ENCODE peak calls at places on chromosome 9, in ten cellular contexts. K, I, X, C, Y, S, G, E, N and R are unnamed samples.

GRCh38 chr9:124522121-124523098 is 15.2 kb upstream of the NR5A1 start:
- DNase-seq in K (no peak), I (peak), X (no peak), C (no peak), Y (no peak), S (no peak), G (no peak), E (no peak), N (no peak), R (no peak)

GRCh38 chr9:76107487-76107886 is 217.0 kb downstream of the PCSK5 start:
- DNase-seq in K (no peak), I (peak), X (no peak), C (peak), Y (no peak), S (no peak), G (no peak), E (peak), N (no peak), R (no peak)

GRCh38 chr9:37984672-37985611 is 81.0 kb upstream of the SLC25A51 start:
- DNase-seq in K (no peak), I (no peak), X (no peak), C (peak), Y (no peak), S (peak), G (no peak), E (no peak), N (peak), R (no peak)

GRCh38 chr9:93677061-93677571 is 100.7 kb downstream of the PHF2 start:
- DNase-seq in K (peak), I (no peak), X (no peak), C (no peak), Y (no peak), S (peak), G (no peak), E (no peak), N (no peak), R (no peak)

GRCh38 chr9:113742878-113743277 is 133.2 kb upstream of the ZNF618 start:
- DNase-seq in K (no peak), I (no peak), X (no peak), C (no peak), Y (no peak), S (no peak), G (no peak), E (no peak), N (no peak), R (no peak)

GRCh38 chr9:131666029-131666428 is 73.8 kb downstream of the RAPGEF1 start:
- DNase-seq in K (no peak), I (no peak), X (no peak), C (peak), Y (no peak), S (no peak), G (no peak), E (no peak), N (no peak), R (no peak)

GRCh38 chr9:76866689-76867088 is 39.2 kb downstream of the PRUNE2 start:
- DNase-seq in K (no peak), I (no peak), X (no peak), C (peak), Y (no peak), S (no peak), G (no peak), E (peak), N (no peak), R (peak)

GRCh38 chr9:76638001-76638400 is 126.2 kb upstream of the PCA3 start:
- DNase-seq in K (no peak), I (no peak), X (no peak), C (no peak), Y (no peak), S (no peak), G (no peak), E (no peak), N (no peak), R (no peak)

GRCh38 chr9:6645153-6646027 is at the start of gene GLDC:
- DNase-seq in K (peak), I (no peak), X (no peak), C (peak), Y (peak), S (peak), G (no peak), E (no peak), N (peak), R (no peak)

GRCh38 chr9:78775211-78775610 is 478.3 kb downstream of the PSAT1 start:
- DNase-seq in K (no peak), I (no peak), X (no peak), C (no peak), Y (no peak), S (no peak), G (no peak), E (no peak), N (no peak), R (no peak)

GRCh38 chr9:88791105-88791805 is 200.0 kb upstream of the S1PR3 start:
- DNase-seq in K (no peak), I (no peak), X (peak), C (peak), Y (no peak), S (no peak), G (peak), E (peak), N (no peak), R (no peak)

GRCh38 chr9:124854822-124855221 is 1.6 kb downstream of the WDR38 start:
- DNase-seq in K (no peak), I (no peak), X (peak), C (no peak), Y (no peak), S (no peak), G (peak), E (no peak), N (no peak), R (no peak)

GRCh38 chr9:70639853-70640814 is 225.7 kb upstream of the KLF9 start:
- DNase-seq in K (no peak), I (no peak), X (peak), C (peak), Y (no peak), S (no peak), G (peak), E (peak), N (no peak), R (peak)

GRCh38 chr9:93678199-93679019 is 102.0 kb downstream of the PHF2 start:
- DNase-seq in K (no peak), I (peak), X (no peak), C (no peak), Y (no peak), S (peak), G (no peak), E (no peak), N (no peak), R (no peak)

GRCh38 chr9:134210908-134211810 is 46.8 kb upstream of the RNU6ATAC start:
- DNase-seq in K (no peak), I (peak), X (no peak), C (no peak), Y (no peak), S (peak), G (no peak), E (no peak), N (peak), R (no peak)

GRCh38 chr9:93814561-93814960 is 140.6 kb downstream of the BARX1 start:
- DNase-seq in K (no peak), I (no peak), X (peak), C (no peak), Y (no peak), S (no peak), G (no peak), E (no peak), N (no peak), R (no peak)

GRCh38 chr9:33017283-33018041 is 7.6 kb upstream of the DNAJA1 start:
- DNase-seq in K (no peak), I (no peak), X (no peak), C (no peak), Y (no peak), S (no peak), G (no peak), E (no peak), N (no peak), R (no peak)

GRCh38 chr9:96116275-96117051 is 185.5 kb downstream of the HSD17B3 start:
- DNase-seq in K (peak), I (peak), X (no peak), C (no peak), Y (no peak), S (no peak), G (no peak), E (no peak), N (no peak), R (no peak)
- H3K4me3 ChIP-seq in K (no peak), I (no peak), X (no peak), C (no peak), Y (no peak), S (no peak), G (no peak), E (no peak), N (no peak), R (no peak)

DNA sequence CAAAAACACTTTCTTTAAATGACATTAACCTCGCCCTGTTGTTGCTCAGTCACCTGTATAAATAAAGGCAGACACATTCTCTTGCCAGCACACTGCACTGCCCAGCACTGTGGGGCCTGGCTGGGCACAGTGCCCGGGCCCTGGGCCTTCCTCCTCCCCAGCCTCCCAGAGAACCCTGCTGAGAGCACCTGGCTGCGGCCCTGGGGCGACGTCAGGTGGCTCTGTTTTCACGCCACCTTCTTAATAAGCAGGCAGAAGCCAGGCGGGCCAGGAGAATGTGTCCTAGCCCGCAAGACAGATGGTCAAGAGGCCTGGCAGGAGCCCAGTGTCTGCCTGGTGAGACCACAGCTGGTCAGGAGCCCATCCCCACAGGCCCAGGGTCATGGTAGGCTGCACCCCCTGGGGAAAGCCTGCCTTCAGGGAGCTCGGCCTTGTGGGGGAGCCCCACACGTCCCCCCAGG is 8.2 kb upstream of the AGPAT2 start:
- DNase-seq in K (no peak), I (no peak), X (no peak), C (no peak), Y (no peak), S (no peak), G (no peak), E (no peak), N (peak), R (no peak)
- H3K4me3 ChIP-seq in K (no peak), I (no peak), X (no peak), C (no peak), Y (no peak), S (no peak), G (no peak), E (no peak), N (no peak), R (no peak)

DNA sequence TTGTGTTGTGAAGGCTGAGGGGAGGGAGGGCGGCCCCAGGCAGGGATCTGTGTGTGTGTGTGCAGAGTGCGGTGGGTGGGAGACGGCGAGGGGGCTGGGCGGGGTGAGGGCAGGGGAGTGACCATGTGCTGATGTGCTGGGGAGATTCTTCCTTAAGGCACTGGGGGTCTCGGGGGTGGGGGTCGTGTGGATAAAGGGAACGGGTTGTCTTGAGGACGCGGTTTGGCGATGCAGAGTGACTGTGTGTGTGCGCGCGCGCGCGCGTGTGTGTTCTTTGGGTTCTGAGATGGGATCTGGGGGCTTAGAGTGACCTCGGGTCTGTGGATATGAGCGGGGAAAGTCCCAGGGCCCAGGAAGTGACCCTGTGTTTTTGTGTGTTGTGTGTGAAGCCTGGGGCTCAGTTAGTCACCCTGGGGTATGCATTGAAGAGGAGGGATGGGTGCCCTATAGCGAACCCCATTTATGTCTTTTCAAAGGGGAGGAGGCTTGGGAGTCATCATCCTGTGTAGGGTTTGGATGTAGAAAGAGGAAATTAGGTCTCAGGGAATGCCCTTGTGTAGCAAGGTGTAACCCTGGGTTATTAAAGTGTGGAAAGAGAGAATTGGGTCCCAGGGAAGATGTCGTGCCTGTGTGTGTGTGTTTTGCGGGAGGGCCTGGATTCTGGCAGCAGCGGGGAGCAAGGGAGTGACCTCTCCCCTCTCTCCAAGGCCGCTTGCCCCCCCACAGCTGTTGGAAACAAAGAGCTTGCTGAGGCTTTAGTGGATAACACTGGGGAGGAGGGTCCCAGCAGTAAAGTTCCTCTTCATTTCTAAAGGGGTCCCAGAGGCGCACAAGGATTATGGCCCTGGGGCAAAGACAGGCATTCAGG is 1.4 kb downstream of the TMEFF1 start:
- DNase-seq in K (no peak), I (no peak), X (no peak), C (peak), Y (no peak), S (no peak), G (no peak), E (no peak), N (no peak), R (no peak)
- H3K4me3 ChIP-seq in K (peak), I (peak), X (no peak), C (peak), Y (no peak), S (peak), G (no peak), E (peak), N (peak), R (peak)

GRCh38 chr9:121299467-121300282 is 31.7 kb downstream of the GSN start:
- DNase-seq in K (peak), I (peak), X (no peak), C (peak), Y (peak), S (peak), G (no peak), E (no peak), N (peak), R (no peak)

GRCh38 chr9:121298689-121299112 is 30.7 kb downstream of the GSN start:
- DNase-seq in K (no peak), I (peak), X (no peak), C (peak), Y (no peak), S (no peak), G (no peak), E (no peak), N (no peak), R (no peak)

GRCh38 chr9:121298016-121298538 is 30.1 kb downstream of the GSN start:
- DNase-seq in K (peak), I (no peak), X (no peak), C (no peak), Y (no peak), S (no peak), G (no peak), E (no peak), N (no peak), R (no peak)

GRCh38 chr9:121300283-121301119 is 32.5 kb downstream of the GSN start:
- DNase-seq in K (no peak), I (peak), X (no peak), C (no peak), Y (no peak), S (no peak), G (no peak), E (no peak), N (no peak), R (no peak)

DNA sequence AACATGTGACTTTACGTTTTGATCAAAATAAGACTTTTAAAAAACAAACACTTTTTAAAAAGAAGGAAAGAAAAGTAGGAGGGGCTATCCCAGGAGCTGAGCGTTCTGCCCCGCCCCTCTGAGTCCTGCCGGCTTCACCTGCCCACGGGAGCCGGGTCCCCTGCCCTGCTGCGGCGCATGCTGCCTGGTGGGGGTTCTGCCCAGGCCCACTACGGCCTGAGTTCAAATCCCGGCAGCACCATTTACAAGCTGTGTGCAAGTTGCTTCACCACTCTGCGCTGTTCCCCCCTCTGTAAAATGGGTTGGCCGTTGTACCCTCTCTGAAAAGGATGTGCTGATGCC is 31.1 kb downstream of the GSN start:
- DNase-seq in K (no peak), I (peak), X (no peak), C (no peak), Y (no peak), S (no peak), G (no peak), E (no peak), N (peak), R (no peak)
- H3K4me3 ChIP-seq in K (peak), I (peak), X (no peak), C (peak), Y (peak), S (peak), G (no peak), E (peak), N (peak), R (peak)

GRCh38 chr9:26527931-26528330 is 364.7 kb downstream of the CAAP1 start:
- DNase-seq in K (no peak), I (no peak), X (no peak), C (no peak), Y (no peak), S (no peak), G (no peak), E (no peak), N (no peak), R (no peak)

DNA sequence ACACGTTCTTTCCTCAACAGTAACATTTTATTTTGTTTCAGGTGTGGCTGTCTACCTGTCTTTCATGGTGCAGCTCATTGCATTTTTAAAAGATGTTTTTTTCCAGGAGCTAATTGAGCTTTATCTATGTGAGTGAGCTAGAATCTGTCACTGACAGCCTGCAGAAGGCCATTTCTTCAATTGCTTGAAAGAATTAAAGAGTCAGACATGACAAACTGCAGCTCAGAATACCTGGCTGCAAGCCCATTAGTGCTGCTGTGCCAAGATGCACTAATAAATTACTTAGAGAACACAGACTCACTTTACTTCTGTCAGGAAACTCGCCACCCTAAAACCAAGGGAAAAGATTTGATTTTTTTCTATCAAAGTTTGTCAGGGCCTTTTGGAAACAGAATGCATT is 368.4 kb downstream of the CAAP1 start:
- DNase-seq in K (no peak), I (no peak), X (no peak), C (no peak), Y (no peak), S (no peak), G (no peak), E (no peak), N (no peak), R (no peak)
- H3K4me3 ChIP-seq in K (no peak), I (no peak), X (no peak), C (no peak), Y (no peak), S (no peak), G (no peak), E (no peak), N (no peak), R (no peak)

GRCh38 chr9:110635589-110635988 is 33.0 kb upstream of the MUSK start:
- DNase-seq in K (no peak), I (no peak), X (no peak), C (no peak), Y (no peak), S (no peak), G (no peak), E (no peak), N (no peak), R (no peak)

GRCh38 chr9:110638381-110638954 is 30.1 kb upstream of the MUSK start:
- DNase-seq in K (no peak), I (no peak), X (peak), C (peak), Y (no peak), S (no peak), G (no peak), E (no peak), N (no peak), R (no peak)

GRCh38 chr9:110641350-110641749 is 27.2 kb upstream of the MUSK start:
- DNase-seq in K (no peak), I (no peak), X (no peak), C (peak), Y (no peak), S (no peak), G (no peak), E (no peak), N (no peak), R (no peak)

GRCh38 chr9:110640736-110641135 is 27.9 kb upstream of the MUSK start:
- DNase-seq in K (no peak), I (no peak), X (no peak), C (peak), Y (no peak), S (no peak), G (no peak), E (no peak), N (no peak), R (no peak)
- H3K4me3 ChIP-seq in K (no peak), I (no peak), X (no peak), C (no peak), Y (no peak), S (no peak), G (no peak), E (no peak), N (no peak), R (no peak)